ENCODE peak calls at places on chromosome 18, in four cellular contexts. K is bronchial epithelial cell, M is GM23248, D is kidney epithelial cell. U is an unnamed sample. For H3K36me3, the result is how much of the 10 kb centered on the place peaks cover.

GRCh38 chr18:42338683-42339082 is 383.6 kb downstream of the PIK3C3 start:
- DNase-seq in K (no peak), M (no peak), D (peak), U (no peak)

GRCh38 chr18:45441110-45441842 is 174.0 kb upstream of the SLC14A2 start:
- DNase-seq in K (peak), M (peak), D (no peak), U (no peak)

GRCh38 chr18:42187611-42188378 is 232.8 kb downstream of the PIK3C3 start:
- DNase-seq in D (no peak), K (peak), M (no peak), U (no peak)

GRCh38 chr18:29147944-29148343 is 971.0 kb upstream of the CDH2 start:
- DNase-seq in K (peak), M (peak), D (no peak), U (no peak)

GRCh38 chr18:7155092-7155491 is 37.5 kb upstream of the LAMA1 start:
- DNase-seq in D (no peak), M (no peak), K (no peak), U (no peak)

GRCh38 chr18:59715445-59715844 is 18.2 kb upstream of the CCBE1 start:
- DNase-seq in M (peak), K (no peak), D (no peak), U (no peak)

GRCh38 chr18:22230403-22231042 is 61.1 kb downstream of the GATA6 start:
- DNase-seq in D (peak), M (peak), K (peak), U (no peak)

GRCh38 chr18:39205565-39205964 is 1640.0 kb upstream of the CELF4 start:
- DNase-seq in K (no peak), M (peak), D (no peak), U (no peak)

GRCh38 chr18:79400591-79401381 is 5.1 kb downstream of the NFATC1 start:
- DNase-seq in D (no peak), K (no peak), M (peak), U (no peak)

GRCh38 chr18:3458952-3459853 is 9.2 kb downstream of the TGIF1 start:
- DNase-seq in K (peak), M (peak), D (no peak), U (no peak)

GRCh38 chr18:48698707-48699106 is 159.9 kb downstream of the CTIF start:
- DNase-seq in D (no peak), M (no peak), K (no peak), U (no peak)

GRCh38 chr18:34729740-34730338 is 19.7 kb downstream of the DTNA start:
- DNase-seq in D (no peak), K (no peak), M (no peak), U (no peak)

GRCh38 chr18:67590571-67591141 is 74.1 kb upstream of the DSEL start:
- DNase-seq in D (no peak), K (peak), M (peak), U (no peak)

GRCh38 chr18:24558403-24558802 is 98.0 kb downstream of the HRH4 start:
- DNase-seq in M (no peak), D (no peak), K (no peak), U (no peak)

GRCh38 chr18:24914148-24914525 is 437.8 kb downstream of the ZNF521 start:
- DNase-seq in K (no peak), M (no peak), D (no peak), U (no peak)

GRCh38 chr18:13613099-13613498 is 113.3 kb downstream of the FAM210A start:
- DNase-seq in M (no peak), D (no peak), K (no peak), U (no peak)

GRCh38 chr18:13614701-13615288 is 111.6 kb downstream of the FAM210A start:
- DNase-seq in D (no peak), M (no peak), K (no peak), U (no peak)

GRCh38 chr18:13614318-13614643 is 112.1 kb downstream of the FAM210A start:
- DNase-seq in D (no peak), K (no peak), M (no peak), U (no peak)

GRCh38 chr18:13612111-13612997 is 114.0 kb downstream of the FAM210A start:
- DNase-seq in D (no peak), M (peak), K (no peak), U (no peak)

GRCh38 chr18:13613591-13614317 is 112.6 kb downstream of the FAM210A start:
- DNase-seq in M (no peak), K (no peak), D (no peak), U (no peak)
- H3K4me3 ChIP-seq in M (no peak), K (no peak), D (no peak), U (no peak)

GRCh38 chr18:23524213-23524707 is 20.9 kb downstream of the RMC1 start:
- DNase-seq in M (no peak), D (no peak), K (no peak), U (no peak)
- H3K36me3 ChIP-seq in M (under half), D (under half), K (under half), U (under half)

GRCh38 chr18:905948-906415 is 1.3 kb downstream of the ADCYAP1 start:
- DNase-seq in M (no peak), D (no peak), K (no peak), U (no peak)
- H3K4me3 ChIP-seq in M (no peak), D (no peak), K (no peak), U (no peak)

DNA sequence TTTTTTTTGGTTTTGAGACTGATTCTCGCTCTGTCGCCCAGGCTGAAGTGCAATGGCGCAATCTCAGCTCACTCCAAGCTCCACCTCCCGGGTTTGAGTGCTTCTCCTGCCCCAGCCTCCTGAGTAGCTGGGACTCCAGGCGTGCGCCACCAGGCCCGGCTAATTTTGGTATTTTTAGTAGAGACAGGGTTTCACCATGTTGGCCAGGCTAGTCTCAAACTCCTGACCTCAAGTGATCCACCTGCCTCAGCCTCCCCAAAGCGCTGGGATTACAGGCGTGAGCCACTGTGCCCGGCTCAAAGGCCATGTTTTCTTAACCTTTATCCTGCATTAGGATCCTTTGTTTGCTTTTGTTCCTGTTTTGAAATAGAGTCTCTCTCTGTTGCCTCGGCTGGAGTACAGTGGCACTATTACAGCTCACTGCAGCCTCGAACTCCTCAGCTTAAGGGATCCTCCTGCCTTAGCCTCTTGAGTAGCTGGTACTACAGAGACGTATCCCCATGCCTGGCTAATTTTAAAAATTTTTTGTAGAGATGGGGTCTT is 41.0 kb downstream of the NPC1 start:
- DNase-seq in D (no peak), M (no peak), K (no peak), U (no peak)
- H3K36me3 ChIP-seq in D (under half), M (under half), K (under half), U (under half)

GRCh38 chr18:76994086-76994654 is 138.4 kb downstream of the MBP start:
- DNase-seq in M (no peak), K (no peak), D (no peak), U (no peak)
- H3K4me3 ChIP-seq in M (no peak), K (no peak), D (no peak), U (no peak)

GRCh38 chr18:49786019-49786720 is 27.2 kb downstream of the ACAA2 start:
- DNase-seq in M (no peak), K (no peak), D (no peak), U (no peak)
- H3K36me3 ChIP-seq in M (half or more), K (under half), D (under half), U (under half)

DNA sequence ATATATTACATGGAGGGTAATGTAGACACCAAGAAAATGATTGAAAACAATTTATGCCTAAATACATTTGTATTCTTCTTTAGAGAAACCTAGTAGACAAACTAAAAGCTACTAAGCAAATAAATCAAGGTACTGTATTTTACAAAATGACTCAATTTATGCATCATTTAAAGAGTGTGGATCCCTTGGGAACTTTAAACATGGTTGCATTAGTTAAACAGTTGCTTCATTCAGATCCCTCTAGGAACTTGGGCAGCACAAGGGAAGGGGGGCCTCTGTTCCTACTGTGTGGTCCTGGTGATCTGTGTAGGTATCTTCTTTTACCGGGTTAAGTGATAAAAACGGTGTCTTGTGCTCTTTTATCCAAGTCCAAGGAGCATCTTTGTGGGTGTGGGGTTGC is 31.5 kb upstream of the ATP8B1 start:
- DNase-seq in D (no peak), M (peak), K (no peak), U (no peak)
- H3K4me3 ChIP-seq in D (no peak), M (no peak), K (no peak), U (no peak)

GRCh38 chr18:63410792-63411191 is 11.5 kb downstream of the VPS4B start:
- DNase-seq in D (peak), M (peak), K (peak), U (no peak)

GRCh38 chr18:63405986-63406385 is 16.3 kb downstream of the VPS4B start:
- DNase-seq in M (no peak), D (no peak), K (no peak), U (no peak)

GRCh38 chr18:63412949-63413348 is 9.3 kb downstream of the VPS4B start:
- DNase-seq in D (no peak), K (no peak), M (peak), U (no peak)

GRCh38 chr18:63409301-63409700 is 13.0 kb downstream of the VPS4B start:
- DNase-seq in K (peak), D (no peak), M (no peak), U (no peak)

GRCh38 chr18:63407734-63408133 is 14.5 kb downstream of the VPS4B start:
- DNase-seq in K (peak), M (no peak), D (no peak), U (no peak)
- H3K36me3 ChIP-seq in K (under half), M (half or more), D (under half), U (under half)

GRCh38 chr18:11733031-11733430 is 44.0 kb downstream of the GNAL start:
- DNase-seq in M (peak), K (peak), D (no peak), U (no peak)
- H3K4me3 ChIP-seq in M (no peak), K (no peak), D (no peak), U (peak)

DNA sequence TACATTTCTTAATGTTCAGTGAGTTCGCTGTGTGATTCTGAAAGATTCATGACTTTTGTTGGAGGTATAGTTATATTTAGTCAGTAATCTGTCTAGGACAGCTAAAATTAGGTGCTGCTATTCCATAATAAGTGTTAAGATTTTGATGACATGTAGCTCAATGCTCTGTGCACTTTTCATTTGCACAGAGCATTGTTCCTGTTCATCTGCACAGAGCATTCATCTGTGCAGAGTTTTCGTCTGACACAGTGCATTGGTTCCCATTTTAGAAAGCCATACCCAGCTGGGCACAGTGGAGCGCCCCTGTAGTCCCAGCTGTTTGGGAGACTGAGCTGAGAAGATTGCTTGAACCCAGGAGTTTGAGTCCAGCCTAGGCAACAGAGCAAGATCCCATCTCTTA is 8.6 kb downstream of the POLI start:
- DNase-seq in D (no peak), K (no peak), M (no peak), U (no peak)
- H3K36me3 ChIP-seq in D (under half), K (under half), M (under half), U (under half)